ENCODE peak calls at places on chromosomes 4 and X, in nine cellular contexts. B, M, A, Y, Q, G, P, I and K are unnamed samples.
A peak's percentile ranks its signal among the peaks of the same experiment; 100 is the strongest.

GRCh38 chr4:102454981-102455690 is 46.0 kb upstream of the NFKB1 start:
- DNase-seq in B (no peak), M (no peak), A (no peak), Y (no peak), Q (no peak), G (no peak), P (no peak), I (no peak), K (no peak)

GRCh38 chrX:52852110-52852872 is 15.6 kb downstream of the XAGE3 start:
- DNase-seq in B (no peak), M (no peak), A (no peak), Y (no peak), Q (no peak), G (no peak), P (no peak), I (no peak), K (no peak)

GRCh38 chrX:34653811-34654210 is 3.3 kb downstream of the TMEM47 start:
- DNase-seq in B (no peak), M (no peak), A (no peak), Y (no peak), Q (no peak), G (no peak), P (no peak), I (no peak), K (no peak)

GRCh38 chr4:139668658-139669201 is 3.1 kb downstream of the MGST2 start:
- DNase-seq in B (no peak), M (no peak), A (no peak), Y (no peak), Q (no peak), G (no peak), P (no peak), I (no peak), K (no peak)

GRCh38 chrX:132819885-132820284 is 138.5 kb downstream of the HS6ST2 start:
- DNase-seq in B (no peak), M (no peak), A (no peak), Y (no peak), Q (no peak), G (no peak), P (no peak), I (no peak), K (no peak)

GRCh38 chr4:6633091-6633906 is 7.2 kb upstream of the MRFAP1 start:
- DNase-seq in B (no peak), M (peak; percentile 38), A (no peak), Y (no peak), Q (no peak), G (no peak), P (no peak), I (no peak), K (no peak)

GRCh38 chr4:28444886-28445496 is 1584.3 kb downstream of the STIM2 start:
- DNase-seq in B (no peak), M (no peak), A (no peak), Y (no peak), Q (no peak), G (no peak), P (no peak), I (no peak), K (no peak)

GRCh38 chrX:19888419-19888879 is 1.0 kb upstream of the SH3KBP1 start:
- DNase-seq in B (no peak), M (peak; percentile 19), A (peak; percentile 12), Y (no peak), Q (peak; percentile 50), G (no peak), P (no peak), I (no peak), K (peak; percentile 59)

GRCh38 chr4:104976258-104976657 is 170.4 kb upstream of the TET2 start:
- DNase-seq in B (no peak), M (no peak), A (no peak), Y (no peak), Q (no peak), G (no peak), P (no peak), I (no peak), K (no peak)